ENCODE peak calls at places on chromosome 10, in ten cellular contexts. M is GM23248, V is A549, X is GM13977, T is spleen, L is EH, Z is WTC11, D is NT2/D1, K is AG20443, E is A172. Q is an unnamed sample.

GRCh38 chr10:59252491-59252890 is 76.0 kb downstream of the PHYHIPL start:
- DNase-seq in T (no peak), Z (no peak), M (no peak), L (no peak), X (no peak), K (no peak), V (no peak), D (no peak), E (no peak), Q (no peak)

GRCh38 chr10:36578306-36578705 is 547.1 kb upstream of the ANKRD30A start:
- DNase-seq in L (peak), X (no peak), D (no peak), K (peak), E (peak), T (no peak), Z (no peak), M (peak), V (peak), Q (peak)

GRCh38 chr10:79079490-79080355 is 11.0 kb downstream of the ZMIZ1 start:
- DNase-seq in D (no peak), K (peak), M (peak), V (peak), L (peak), E (peak), Z (no peak), X (no peak), T (no peak), Q (peak)

GRCh38 chr10:101888251-101888949 is 44.8 kb upstream of the KCNIP2 start:
- DNase-seq in M (no peak), D (no peak), X (no peak), K (no peak), T (no peak), L (no peak), Z (no peak), E (no peak), V (no peak), Q (no peak)

GRCh38 chr10:63554666-63555065 is 33.5 kb downstream of the REEP3 start:
- DNase-seq in Z (no peak), L (peak), E (peak), D (no peak), V (no peak), T (peak), X (peak), M (peak), K (peak), Q (peak)

GRCh38 chr10:6213908-6214307 is 11.2 kb downstream of the PFKFB3 start:
- DNase-seq in K (no peak), X (no peak), V (no peak), E (no peak), M (no peak), T (no peak), L (no peak), Z (no peak), D (no peak), Q (no peak)

GRCh38 chr10:33240931-33241330 is 93.5 kb downstream of the NRP1 start:
- DNase-seq in X (no peak), V (no peak), L (peak), Z (no peak), T (no peak), D (no peak), E (no peak), K (peak), M (peak), Q (no peak)

GRCh38 chr10:86689146-86689545 is 20.8 kb downstream of the LDB3 start:
- DNase-seq in T (no peak), M (no peak), E (no peak), D (no peak), K (no peak), L (no peak), V (no peak), X (no peak), Z (no peak), Q (no peak)

GRCh38 chr10:102814456-102814871 is 22.7 kb downstream of the CYP17A1 start:
- DNase-seq in D (no peak), M (no peak), T (no peak), E (peak), K (no peak), Z (no peak), X (no peak), V (no peak), L (no peak), Q (peak)

GRCh38 chr10:59229451-59229850 is 53.0 kb downstream of the PHYHIPL start:
- DNase-seq in Z (no peak), L (no peak), T (no peak), X (no peak), D (no peak), K (no peak), V (no peak), M (peak), E (no peak), Q (no peak)

GRCh38 chr10:75443362-75443761 is 11.9 kb downstream of the LRMDA start:
- DNase-seq in M (no peak), V (no peak), L (no peak), T (no peak), E (no peak), K (no peak), X (no peak), Z (no peak), D (no peak), Q (no peak)

GRCh38 chr10:22851865-22852239 is 76.0 kb upstream of the ARMC3 start:
- DNase-seq in X (no peak), Z (no peak), L (no peak), M (no peak), T (no peak), D (no peak), E (peak), V (no peak), K (no peak), Q (no peak)

GRCh38 chr10:119306964-119307363 is 99.6 kb downstream of the GRK5 start:
- DNase-seq in M (peak), E (peak), X (no peak), T (no peak), Z (no peak), L (peak), K (no peak), D (no peak), V (peak), Q (peak)

GRCh38 chr10:51878695-51879094 is 179.3 kb upstream of the CSTF2T start:
- DNase-seq in M (peak), T (no peak), D (no peak), E (no peak), V (no peak), X (no peak), L (no peak), Z (no peak), K (no peak), Q (no peak)

GRCh38 chr10:69042417-69042816 is 45.5 kb upstream of the SRGN start:
- DNase-seq in K (no peak), M (no peak), T (no peak), V (no peak), D (no peak), E (no peak), X (no peak), Z (no peak), L (no peak), Q (no peak)

GRCh38 chr10:12945709-12946359 is 55.7 kb downstream of the CCDC3 start:
- DNase-seq in K (no peak), V (no peak), D (no peak), E (no peak), T (no peak), X (peak), Z (no peak), L (no peak), M (no peak), Q (peak)

GRCh38 chr10:98509745-98510144 is 63.0 kb upstream of the HPS1 start:
- DNase-seq in V (no peak), E (no peak), X (no peak), K (no peak), L (no peak), T (no peak), M (no peak), Z (no peak), D (no peak), Q (peak)

GRCh38 chr10:110446954-110447608 is 50.6 kb upstream of the DUSP5 start:
- DNase-seq in K (peak), V (peak), L (peak), X (no peak), E (peak), M (peak), D (no peak), T (peak), Z (no peak), Q (peak)

GRCh38 chr10:120783901-120784300 is 67.3 kb upstream of the WDR11 start:
- DNase-seq in X (no peak), Z (no peak), E (no peak), M (no peak), L (no peak), T (no peak), K (no peak), V (no peak), D (no peak), Q (no peak)

GRCh38 chr10:102645388-102645740 is 1.1 kb downstream of the TRIM8 start:
- DNase-seq in V (peak), T (peak), L (peak), X (no peak), Z (no peak), E (peak), D (no peak), K (no peak), M (no peak), Q (peak)

GRCh38 chr10:124744688-124745055 is 494 bp upstream of the FAM53B start:
- DNase-seq in K (no peak), D (no peak), E (peak), X (no peak), Z (no peak), V (peak), M (peak), L (peak), T (no peak), Q (peak)

GRCh38 chr10:128054163-128054970 is 71.9 kb downstream of the MKI67 start:
- DNase-seq in Z (no peak), K (no peak), T (peak), D (no peak), M (no peak), L (no peak), E (no peak), V (no peak), X (no peak), Q (no peak)

GRCh38 chr10:11724938-11725776 is 17.0 kb upstream of the ECHDC3 start:
- DNase-seq in Z (no peak), E (peak), T (peak), M (peak), D (peak), L (peak), K (peak), V (peak), X (peak), Q (peak)